ENCODE peak calls at places on chromosomes 16 and 17, in four cellular contexts. K, Q, R and G are unnamed samples.

GRCh38 chr17:43721537-43722268 is 36.9 kb downstream of the SOST start:
- DNase-seq in K (no peak), Q (no peak), R (no peak), G (no peak)

GRCh38 chr17:3761918-3762380 is 38.2 kb downstream of the HASPIN start:
- DNase-seq in K (no peak), Q (no peak), R (no peak), G (no peak)

GRCh38 chr16:59719121-59719520 is 985.0 kb upstream of the GOT2 start:
- DNase-seq in Q (no peak), R (no peak), K (no peak), G (no peak)

GRCh38 chr17:5705081-5705875 is 121.0 kb upstream of the NLRP1 start:
- DNase-seq in Q (no peak), R (no peak), K (no peak), G (no peak)

GRCh38 chr16:27959914-27960313 is 103.6 kb downstream of the GSG1L start:
- DNase-seq in K (no peak), R (no peak), Q (no peak), G (no peak)

GRCh38 chr17:54749157-54749556 is 151.5 kb upstream of the TOM1L1 start:
- DNase-seq in Q (no peak), R (no peak), K (no peak), G (no peak)

GRCh38 chr17:74305865-74306654 is 20.0 kb upstream of the KIF19 start:
- DNase-seq in R (no peak), Q (no peak), K (no peak), G (no peak)

GRCh38 chr17:82548681-82549303 is 29.3 kb downstream of the FOXK2 start:
- DNase-seq in K (no peak), Q (no peak), R (no peak), G (no peak)

GRCh38 chr17:39738568-39738901 is 797 bp downstream of the GRB7 start:
- DNase-seq in K (no peak), R (no peak), Q (no peak), G (no peak)

GRCh38 chr17:72390675-72391501 is 270.1 kb downstream of the SOX9 start:
- DNase-seq in K (peak), Q (no peak), R (no peak), G (no peak)

GRCh38 chr17:74290340-74290739 is 16.3 kb downstream of the DNAI2 start:
- DNase-seq in Q (no peak), K (no peak), R (no peak), G (no peak)

GRCh38 chr17:44362056-44362355 is 1.6 kb downstream of the FAM171A2 start:
- DNase-seq in Q (no peak), R (no peak), K (no peak), G (no peak)

GRCh38 chr16:88071908-88072307 is 120.7 kb downstream of the BANP start:
- DNase-seq in Q (peak), R (no peak), K (no peak), G (no peak)

GRCh38 chr16:67206838-67207115 is 7.8 kb downstream of the ELMO3 start:
- DNase-seq in K (no peak), R (no peak), Q (no peak), G (no peak)

GRCh38 chr17:81859906-81860755 is at the start of gene P4HB:
- DNase-seq in Q (peak), R (no peak), K (no peak), G (no peak)

GRCh38 chr16:56609463-56609921 is 1.1 kb downstream of the MT2A start:
- DNase-seq in K (peak), Q (no peak), R (no peak), G (no peak)

GRCh38 chr16:67248401-67249177 is at the start of gene SLC9A5:
- DNase-seq in Q (peak), R (no peak), K (no peak), G (no peak)

GRCh38 chr17:28925912-28926365 is 23.1 kb upstream of the DHRS13 start:
- DNase-seq in Q (no peak), K (peak), R (no peak), G (peak)